ENCODE peak calls at places on chromosomes 2 and 18, in eight cellular contexts. X, O, Z, M, B, I, G and H are unnamed samples.

GRCh38 chr2:229437467-229437866 is 166.4 kb upstream of the PID1 start:
- DNase-seq in M (no peak), B (no peak), I (no peak), G (no peak), X (no peak), O (no peak), Z (no peak), H (no peak)

GRCh38 chr2:133674433-133675331 is 106.4 kb upstream of the NCKAP5 start:
- DNase-seq in X (peak), B (no peak), M (peak), I (peak), Z (peak), G (peak), O (peak), H (no peak)

GRCh38 chr2:160628811-160629210 is 135.2 kb upstream of the RBMS1 start:
- DNase-seq in M (no peak), G (no peak), Z (no peak), X (no peak), B (no peak), I (no peak), O (no peak), H (peak)

GRCh38 chr2:190746971-190747761 is 98.3 kb downstream of the NAB1 start:
- DNase-seq in Z (peak), I (no peak), B (peak), M (no peak), O (peak), X (no peak), G (no peak), H (no peak)

GRCh38 chr2:57141269-57141668 is 905.3 kb upstream of the VRK2 start:
- DNase-seq in Z (no peak), O (peak), B (no peak), X (no peak), G (no peak), M (no peak), I (no peak), H (no peak)

GRCh38 chr18:23784811-23785245 is 95.6 kb downstream of the LAMA3 start:
- DNase-seq in I (no peak), Z (peak), X (peak), G (no peak), B (no peak), M (no peak), O (peak), H (no peak)

GRCh38 chr2:36507408-36507812 is 90.6 kb downstream of the FEZ2 start:
- DNase-seq in M (no peak), G (no peak), Z (peak), I (peak), O (peak), X (peak), B (peak), H (peak)

GRCh38 chr18:59902180-59902992 is 2.6 kb downstream of the PMAIP1 start:
- DNase-seq in X (no peak), I (peak), B (no peak), Z (no peak), G (no peak), O (peak), M (no peak), H (peak)

GRCh38 chr2:134391751-134392160 is 137.9 kb downstream of the MGAT5 start:
- DNase-seq in O (peak), Z (no peak), B (no peak), I (peak), M (no peak), G (no peak), X (no peak), H (peak)

GRCh38 chr2:171018522-171018921 is 89.5 kb downstream of the GORASP2 start:
- DNase-seq in Z (no peak), M (no peak), G (no peak), O (no peak), I (no peak), X (no peak), B (no peak), H (peak)

GRCh38 chr2:45578056-45578843 is 32.8 kb downstream of the SRBD1 start:
- DNase-seq in Z (peak), G (peak), O (peak), X (peak), M (no peak), I (peak), B (peak), H (peak)

GRCh38 chr2:180311-180710 is 83.5 kb downstream of the SH3YL1 start:
- DNase-seq in X (no peak), O (no peak), M (no peak), I (no peak), B (no peak), G (no peak), Z (no peak), H (no peak)
- H3K4me3 ChIP-seq in X (no peak), O (no peak), M (no peak), I (no peak), B (no peak), G (no peak), Z (no peak), H (no peak)

DNA sequence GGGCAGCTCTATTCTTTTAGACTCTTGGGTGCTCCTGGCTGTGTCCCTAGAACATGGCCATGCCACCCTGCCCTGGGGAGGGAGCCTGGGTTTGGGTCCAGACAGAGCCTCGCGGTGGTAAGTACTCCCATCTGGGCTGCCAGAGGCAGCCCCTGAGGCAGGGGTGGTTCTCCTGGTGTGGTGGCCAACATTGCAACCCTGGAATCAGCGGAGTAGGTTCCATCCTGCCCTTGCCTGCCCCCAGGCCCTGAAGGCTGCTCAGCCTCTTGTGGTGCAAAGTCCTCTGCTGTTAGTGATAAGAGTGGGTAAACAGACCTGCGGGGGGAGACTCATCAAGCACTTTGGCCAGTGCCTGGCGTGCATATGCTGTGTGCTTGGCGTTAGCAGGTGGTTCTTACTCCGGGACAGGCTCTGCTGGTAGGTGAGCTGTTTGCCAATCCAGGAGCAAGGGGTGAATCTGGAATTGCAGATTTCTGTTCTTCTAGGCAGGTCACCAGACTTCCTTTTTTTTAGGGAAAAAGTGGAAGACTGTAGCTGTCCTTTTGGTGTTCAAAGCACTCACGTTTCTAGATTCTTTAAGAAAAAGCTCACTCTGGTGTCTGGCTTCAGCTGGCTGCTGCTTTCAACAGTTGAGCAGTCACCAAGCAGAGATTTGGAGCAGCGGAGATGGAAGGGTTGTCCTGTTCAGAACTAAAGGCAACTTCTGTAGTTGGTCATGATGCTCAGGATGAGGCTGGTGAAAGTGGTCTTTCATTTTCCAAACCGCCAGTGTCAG is 3.2 kb downstream of the CNNM3 start:
- DNase-seq in B (peak), G (peak), Z (no peak), M (no peak), I (no peak), O (no peak), X (no peak), H (no peak)
- H3K4me3 ChIP-seq in B (peak), G (peak), Z (no peak), M (no peak), I (no peak), O (no peak), X (no peak), H (no peak)

DNA sequence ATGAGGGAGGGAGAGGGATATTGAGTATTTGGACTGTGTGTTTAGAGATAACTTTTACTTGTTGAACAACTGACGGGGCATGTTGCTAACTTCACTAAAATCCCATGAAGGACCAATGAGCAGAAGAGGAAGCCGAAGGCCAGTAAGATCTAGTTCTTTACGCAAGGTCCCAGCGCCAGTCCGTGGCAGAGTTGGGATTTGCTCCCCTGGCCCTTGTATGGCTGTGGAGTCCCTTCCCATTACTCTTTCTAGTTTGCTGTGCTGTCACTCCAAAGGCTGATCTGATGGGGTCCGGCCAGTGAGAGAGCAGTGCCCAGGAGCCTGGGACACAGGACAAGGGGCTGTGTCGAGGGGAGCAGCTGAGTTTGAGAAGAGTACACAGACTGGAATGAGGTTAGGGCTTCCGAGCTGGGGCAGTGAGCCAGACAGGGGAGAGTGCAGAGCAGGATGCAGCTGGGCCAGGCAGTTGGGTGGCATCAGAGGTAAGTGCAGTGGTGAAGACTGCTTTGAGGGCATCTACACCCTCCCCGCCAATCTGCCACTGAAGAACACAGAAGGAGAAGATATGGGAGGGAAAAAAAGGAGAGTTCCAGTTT is 692.9 kb upstream of the HS6ST1 start:
- DNase-seq in G (no peak), M (no peak), X (no peak), B (peak), Z (no peak), O (no peak), I (no peak), H (no peak)
- H3K4me3 ChIP-seq in G (no peak), M (no peak), X (no peak), B (no peak), Z (no peak), O (no peak), I (no peak), H (no peak)

DNA sequence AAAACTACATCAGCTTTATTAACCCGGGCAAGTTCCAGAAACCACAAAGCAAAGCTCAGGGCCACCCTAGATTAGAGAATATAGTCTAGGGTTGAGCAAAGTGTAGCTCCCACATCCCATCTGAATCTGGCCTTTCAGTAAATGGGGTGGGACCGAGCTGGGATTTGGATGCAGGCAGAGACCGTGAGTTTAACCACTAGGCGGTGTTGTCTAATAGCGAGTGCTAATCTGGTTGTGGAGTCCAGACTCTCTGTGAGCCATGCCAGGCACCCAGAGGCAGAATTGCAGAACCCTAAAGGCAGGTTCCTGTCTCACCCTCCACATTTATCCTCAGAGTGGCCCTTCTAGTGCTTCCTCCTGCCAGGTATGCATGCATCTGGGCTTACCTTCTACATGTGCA is 435.9 kb downstream of the TSN start:
- DNase-seq in B (peak), Z (peak), O (peak), X (peak), M (no peak), I (peak), G (no peak), H (peak)
- H3K4me3 ChIP-seq in B (no peak), Z (no peak), O (no peak), X (no peak), M (no peak), I (no peak), G (no peak), H (no peak)